ENCODE peak calls at places on chromosomes 6 and 20, in eight cellular contexts. Z, R, X, Y, N, L, F and D are unnamed samples.

GRCh38 chr6:42710316-42710715 is 12.1 kb downstream of the PRPH2 start:
- DNase-seq in Z (no peak), R (peak), X (peak), Y (no peak), N (no peak), L (peak), F (no peak), D (peak)

GRCh38 chr6:107318100-107318736 is 141.1 kb downstream of the PDSS2 start:
- DNase-seq in Z (no peak), R (peak), X (peak), Y (peak), N (peak), L (peak), F (peak), D (peak)

GRCh38 chr6:148689168-148689567 is 57.7 kb upstream of the UST start:
- DNase-seq in Z (no peak), R (no peak), X (no peak), Y (no peak), N (no peak), L (peak), F (no peak), D (no peak)

GRCh38 chr20:25274481-25274880 is 26.6 kb downstream of the PYGB start:
- DNase-seq in Z (no peak), R (no peak), X (no peak), Y (peak), N (peak), L (no peak), F (no peak), D (no peak)

GRCh38 chr6:45677381-45677992 is 299.8 kb upstream of the SUPT3H start:
- DNase-seq in Z (peak), R (no peak), X (no peak), Y (no peak), N (no peak), L (peak), F (no peak), D (no peak)

GRCh38 chr20:35305682-35306556 is 13.7 kb upstream of the FAM83C start:
- DNase-seq in Z (no peak), R (no peak), X (no peak), Y (peak), N (peak), L (peak), F (peak), D (no peak)

GRCh38 chr20:37526238-37526838 is 1.3 kb downstream of the BLCAP start:
- DNase-seq in Z (no peak), R (peak), X (peak), Y (no peak), N (peak), L (peak), F (no peak), D (no peak)

GRCh38 chr6:31689249-31690110 is 8.6 kb upstream of the LY6G5C start:
- DNase-seq in Z (no peak), R (no peak), X (no peak), Y (no peak), N (no peak), L (no peak), F (no peak), D (no peak)

GRCh38 chr6:52547647-52548352 is 29.1 kb downstream of the TRAM2 start:
- DNase-seq in Z (no peak), R (no peak), X (no peak), Y (no peak), N (peak), L (peak), F (no peak), D (no peak)

GRCh38 chr6:30879684-30880427 is 4.5 kb upstream of the DDR1 start:
- DNase-seq in Z (no peak), R (no peak), X (no peak), Y (no peak), N (no peak), L (no peak), F (no peak), D (no peak)

GRCh38 chr20:54132612-54133433 is 41.0 kb downstream of the CYP24A1 start:
- DNase-seq in Z (no peak), R (peak), X (peak), Y (no peak), N (no peak), L (peak), F (peak), D (no peak)

GRCh38 chr6:41036601-41037000 is 2.4 kb downstream of the UNC5CL start:
- DNase-seq in Z (no peak), R (no peak), X (no peak), Y (no peak), N (no peak), L (no peak), F (no peak), D (no peak)

GRCh38 chr6:67496191-67496590 is 1138.9 kb upstream of the ADGRB3 start:
- DNase-seq in Z (no peak), R (no peak), X (no peak), Y (no peak), N (no peak), L (no peak), F (no peak), D (no peak)

GRCh38 chr20:37071481-37071911 is 24.3 kb downstream of the RBL1 start:
- DNase-seq in Z (no peak), R (no peak), X (no peak), Y (no peak), N (no peak), L (peak), F (no peak), D (no peak)

GRCh38 chr20:64136004-64136710 is 28.1 kb upstream of the MYT1 start:
- DNase-seq in Z (no peak), R (no peak), X (no peak), Y (peak), N (no peak), L (no peak), F (no peak), D (no peak)

GRCh38 chr6:109349419-109349987 is 32.8 kb downstream of the CD164 start:
- DNase-seq in Z (no peak), R (no peak), X (peak), Y (no peak), N (peak), L (peak), F (peak), D (no peak)

GRCh38 chr6:158039571-158040050 is 57.9 kb downstream of the SYNJ2 start:
- DNase-seq in Z (no peak), R (no peak), X (no peak), Y (no peak), N (no peak), L (peak), F (no peak), D (no peak)

GRCh38 chr20:1330075-1330830 is 1.3 kb upstream of the SDCBP2 start:
- DNase-seq in Z (peak), R (no peak), X (no peak), Y (peak), N (peak), L (no peak), F (no peak), D (no peak)

GRCh38 chr20:50056951-50057403 is 56.0 kb downstream of the UBE2V1 start:
- DNase-seq in Z (no peak), R (no peak), X (no peak), Y (no peak), N (no peak), L (no peak), F (no peak), D (no peak)

GRCh38 chr20:44714701-44715494 is at the start of gene CCN5:
- DNase-seq in Z (no peak), R (no peak), X (no peak), Y (peak), N (peak), L (peak), F (no peak), D (no peak)

GRCh38 chr20:56690531-56691175 is 61.5 kb downstream of the TFAP2C start:
- DNase-seq in Z (no peak), R (no peak), X (no peak), Y (no peak), N (no peak), L (no peak), F (no peak), D (no peak)

GRCh38 chr6:121143476-121143875 is 190.8 kb downstream of the TBC1D32 start:
- DNase-seq in Z (no peak), R (no peak), X (no peak), Y (no peak), N (no peak), L (no peak), F (no peak), D (no peak)

GRCh38 chr20:4617019-4617418 is 104.7 kb upstream of the PRND start:
- DNase-seq in Z (no peak), R (no peak), X (no peak), Y (no peak), N (no peak), L (no peak), F (no peak), D (no peak)

GRCh38 chr6:83370607-83371006 is 60.2 kb downstream of the ME1 start:
- DNase-seq in Z (no peak), R (no peak), X (no peak), Y (no peak), N (no peak), L (peak), F (no peak), D (no peak)

GRCh38 chr6:125193208-125193607 is 39.6 kb downstream of the TPD52L1 start:
- DNase-seq in Z (no peak), R (no peak), X (no peak), Y (no peak), N (no peak), L (no peak), F (no peak), D (no peak)

GRCh38 chr6:116246089-116246488 is 7.8 kb downstream of the TSPYL4 start:
- DNase-seq in Z (no peak), R (no peak), X (no peak), Y (no peak), N (no peak), L (peak), F (no peak), D (no peak)

GRCh38 chr6:28489366-28490190 is 26.0 kb downstream of the GPX6 start:
- DNase-seq in Z (no peak), R (peak), X (peak), Y (peak), N (peak), L (peak), F (peak), D (no peak)

GRCh38 chr6:116385911-116386310 is 15.2 kb downstream of the DSE start:
- DNase-seq in Z (no peak), R (no peak), X (no peak), Y (no peak), N (no peak), L (peak), F (no peak), D (no peak)

GRCh38 chr20:48738399-48739304 is 89.1 kb downstream of the PREX1 start:
- DNase-seq in Z (no peak), R (no peak), X (peak), Y (no peak), N (no peak), L (no peak), F (no peak), D (no peak)

GRCh38 chr6:43491750-43492661 is 14.6 kb downstream of the TJAP1 start:
- DNase-seq in Z (no peak), R (no peak), X (no peak), Y (peak), N (peak), L (peak), F (peak), D (no peak)

GRCh38 chr20:54173653-54174451 is at the start of gene CYP24A1:
- DNase-seq in Z (no peak), R (peak), X (no peak), Y (no peak), N (peak), L (no peak), F (no peak), D (no peak)

GRCh38 chr6:44309631-44310030 is 3.5 kb downstream of the AARS2 start:
- DNase-seq in Z (no peak), R (no peak), X (no peak), Y (no peak), N (no peak), L (no peak), F (no peak), D (no peak)

DNA sequence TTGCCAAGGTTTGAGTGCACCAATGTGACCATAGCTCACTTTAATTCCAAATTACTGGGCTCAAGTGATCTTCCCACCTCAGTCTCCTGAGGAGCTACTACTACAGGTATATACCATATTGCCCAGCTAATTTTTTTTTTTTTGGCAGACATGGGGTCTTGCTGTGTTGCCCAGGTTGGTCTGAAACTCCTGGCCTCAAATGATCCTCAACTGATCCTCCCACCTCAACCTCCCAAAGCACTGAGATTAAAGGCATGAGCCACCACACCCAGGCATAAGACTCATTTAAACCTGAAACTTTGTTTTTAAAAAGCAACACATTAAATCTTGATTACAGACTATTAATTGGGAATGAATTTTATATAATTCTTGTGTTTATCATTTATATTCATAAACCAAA is 67.7 kb downstream of the ARHGAP18 start:
- DNase-seq in Z (no peak), R (no peak), X (no peak), Y (no peak), N (no peak), L (no peak), F (no peak), D (no peak)
- TF ChIP-seq CTCF in Z (no peak), R (no peak), X (no peak), Y (no peak), N (no peak), L (no peak), F (no peak), D (no peak)

GRCh38 chr6:85114583-85114939 is 335.3 kb upstream of the NT5E start:
- DNase-seq in Z (no peak), R (no peak), X (no peak), Y (no peak), N (no peak), L (no peak), F (no peak), D (no peak)

GRCh38 chr6:85115876-85116275 is 334.0 kb upstream of the NT5E start:
- DNase-seq in Z (no peak), R (no peak), X (no peak), Y (no peak), N (no peak), L (no peak), F (no peak), D (no peak)

GRCh38 chr6:85116475-85116874 is 333.4 kb upstream of the NT5E start:
- DNase-seq in Z (no peak), R (no peak), X (no peak), Y (no peak), N (no peak), L (no peak), F (no peak), D (no peak)

GRCh38 chr6:85113934-85114582 is 335.8 kb upstream of the NT5E start:
- DNase-seq in Z (no peak), R (no peak), X (peak), Y (no peak), N (no peak), L (no peak), F (no peak), D (no peak)

DNA sequence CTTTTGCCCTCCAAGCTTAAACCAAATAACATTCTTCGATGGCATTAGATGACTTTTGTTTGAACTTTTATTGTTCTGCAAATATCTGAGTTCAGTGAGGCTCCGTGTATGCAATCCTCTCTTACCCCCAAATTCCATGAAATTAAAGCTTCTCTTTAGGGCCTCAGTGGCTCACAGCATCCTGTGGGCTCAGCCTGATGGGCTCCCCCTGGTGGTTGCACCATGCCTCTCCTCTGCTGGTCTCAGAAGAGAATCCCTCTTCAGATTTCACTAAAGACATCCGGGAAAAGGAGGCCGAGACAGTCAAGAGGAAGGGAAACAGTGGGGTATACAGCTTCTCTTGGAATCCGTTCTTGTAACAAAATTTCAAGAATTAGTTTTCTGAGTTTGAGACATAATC is 331.6 kb upstream of the NT5E start:
- DNase-seq in Z (no peak), R (no peak), X (no peak), Y (no peak), N (no peak), L (no peak), F (no peak), D (no peak)
- TF ChIP-seq CTCF in Z (no peak), R (peak), X (peak), Y (no peak), N (no peak), L (no peak), F (no peak), D (no peak)

GRCh38 chr6:34317882-34318491 is 69.2 kb upstream of the SMIM29 start:
- DNase-seq in Z (no peak), R (no peak), X (no peak), Y (no peak), N (no peak), L (peak), F (no peak), D (no peak)

GRCh38 chr6:34316442-34317171 is 67.8 kb upstream of the SMIM29 start:
- DNase-seq in Z (no peak), R (no peak), X (no peak), Y (no peak), N (no peak), L (no peak), F (no peak), D (no peak)

GRCh38 chr6:34315256-34315655 is 66.5 kb upstream of the SMIM29 start:
- DNase-seq in Z (no peak), R (no peak), X (no peak), Y (no peak), N (no peak), L (no peak), F (no peak), D (no peak)

GRCh38 chr6:34317172-34317477 is 68.3 kb upstream of the SMIM29 start:
- DNase-seq in Z (no peak), R (no peak), X (no peak), Y (no peak), N (no peak), L (no peak), F (no peak), D (no peak)

DNA sequence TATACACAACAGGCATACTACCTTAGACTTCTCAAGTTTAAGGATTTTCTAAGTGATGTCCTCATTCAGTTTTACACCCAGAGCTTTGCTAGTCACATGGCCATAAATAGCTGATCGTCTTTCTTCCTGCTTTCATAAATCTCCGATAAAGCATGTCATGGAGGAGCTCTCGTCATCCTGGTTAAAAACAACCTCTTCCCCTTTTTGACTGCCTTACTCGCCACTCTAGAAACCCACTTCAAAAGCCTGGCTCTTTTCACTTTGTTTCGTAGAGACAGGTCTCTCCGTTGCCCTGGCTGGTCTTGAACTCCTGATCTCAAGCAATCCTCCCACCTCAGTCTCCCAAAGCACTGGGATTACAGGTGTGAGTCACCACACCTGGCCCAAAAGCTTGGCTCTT is 67.0 kb upstream of the SMIM29 start:
- DNase-seq in Z (no peak), R (no peak), X (no peak), Y (no peak), N (no peak), L (no peak), F (no peak), D (no peak)
- TF ChIP-seq CTCF in Z (no peak), R (no peak), X (no peak), Y (no peak), N (no peak), L (no peak), F (no peak), D (no peak)

GRCh38 chr6:167826230-167827061 is at the start of gene AFDN:
- DNase-seq in Z (peak), R (peak), X (peak), Y (peak), N (peak), L (peak), F (no peak), D (no peak)
- TF ChIP-seq CTCF in Z (no peak), R (no peak), X (peak), Y (no peak), N (peak), L (peak), F (peak), D (no peak)

GRCh38 chr6:160039441-160039840 is 70.6 kb downstream of the IGF2R start:
- DNase-seq in Z (no peak), R (no peak), X (no peak), Y (no peak), N (no peak), L (no peak), F (no peak), D (no peak)
- TF ChIP-seq CTCF in Z (no peak), R (no peak), X (no peak), Y (no peak), N (no peak), L (no peak), F (no peak), D (no peak)

GRCh38 chr6:163745566-163746400 is 331.3 kb downstream of the QKI start:
- DNase-seq in Z (no peak), R (peak), X (peak), Y (no peak), N (no peak), L (peak), F (peak), D (no peak)
- TF ChIP-seq CTCF in Z (no peak), R (no peak), X (no peak), Y (no peak), N (no peak), L (no peak), F (no peak), D (no peak)

GRCh38 chr6:140440223-140440810 is 1065.9 kb upstream of the CITED2 start:
- DNase-seq in Z (no peak), R (no peak), X (no peak), Y (no peak), N (no peak), L (no peak), F (no peak), D (no peak)

GRCh38 chr6:140437619-140438345 is 1063.3 kb upstream of the CITED2 start:
- DNase-seq in Z (no peak), R (peak), X (peak), Y (no peak), N (no peak), L (peak), F (no peak), D (no peak)

GRCh38 chr6:140445474-140446004 is 1071.1 kb upstream of the CITED2 start:
- DNase-seq in Z (no peak), R (no peak), X (peak), Y (no peak), N (no peak), L (peak), F (no peak), D (no peak)

GRCh38 chr6:140438346-140438735 is 1063.9 kb upstream of the CITED2 start:
- DNase-seq in Z (no peak), R (no peak), X (no peak), Y (no peak), N (no peak), L (peak), F (no peak), D (no peak)

DNA sequence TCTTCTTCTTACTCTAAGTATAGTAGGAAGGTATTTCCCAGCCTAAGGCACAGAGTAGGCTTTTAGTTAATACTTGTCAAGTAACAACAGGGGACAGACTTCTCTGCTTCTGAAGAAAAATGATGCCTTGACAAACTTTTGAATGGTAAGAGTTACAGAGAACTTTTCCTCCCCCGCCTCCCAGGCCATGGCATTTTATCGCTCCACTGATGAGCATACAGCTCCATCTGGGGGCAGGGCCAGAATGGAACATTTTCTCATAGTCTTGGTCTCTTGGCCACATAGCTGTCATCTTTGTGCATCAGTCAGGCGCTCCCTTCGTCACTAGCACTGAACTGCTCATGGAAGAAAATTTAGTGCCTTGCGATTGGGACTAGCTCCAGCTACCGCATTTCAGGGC is 1066.8 kb upstream of the CITED2 start:
- DNase-seq in Z (no peak), R (peak), X (peak), Y (peak), N (peak), L (peak), F (no peak), D (no peak)
- TF ChIP-seq CTCF in Z (no peak), R (peak), X (peak), Y (no peak), N (peak), L (peak), F (peak), D (peak)